ENCODE peak calls at places on chromosomes 3 and 15, in ten cellular contexts. One of them, this sample, is unnamed.

GRCh38 chr15:89611317-89611716 is 36.0 kb downstream of the TICRR start:
- DNase-seq in lung: no peak
- DNase-seq in AG04449: no peak
- DNase-seq in heart right ventricle: no peak
- DNase-seq in fibroblast of lung: no peak
- DNase-seq in epithelial cell of esophagus: no peak
- DNase-seq in choroid plexus epithelial cell: no peak
- DNase-seq in mammary epithelial cell: no peak
- DNase-seq in BJ: no peak
- DNase-seq in OCI-LY7: no peak
- DNase-seq in this sample: no peak

GRCh38 chr3:184234224-184234623 is 4.8 kb downstream of the VWA5B2 start:
- DNase-seq in lung: peak; percentile 85
- DNase-seq in AG04449: peak; percentile 9
- DNase-seq in heart right ventricle: no peak
- DNase-seq in fibroblast of lung: peak; percentile 61
- DNase-seq in epithelial cell of esophagus: peak; percentile 92
- DNase-seq in choroid plexus epithelial cell: peak; percentile 90
- DNase-seq in mammary epithelial cell: peak; percentile 89
- DNase-seq in BJ: peak; percentile 25
- DNase-seq in OCI-LY7: peak; percentile 14
- DNase-seq in this sample: no peak

GRCh38 chr3:169790687-169791429 is 17.7 kb downstream of the MYNN start:
- DNase-seq in lung: no peak
- DNase-seq in AG04449: no peak
- DNase-seq in heart right ventricle: no peak
- DNase-seq in fibroblast of lung: no peak
- DNase-seq in epithelial cell of esophagus: peak; percentile 24
- DNase-seq in choroid plexus epithelial cell: peak; percentile 25
- DNase-seq in mammary epithelial cell: no peak
- DNase-seq in BJ: no peak
- DNase-seq in OCI-LY7: no peak
- DNase-seq in this sample: no peak

GRCh38 chr15:41115088-41115651 is 910 bp downstream of the INO80 start:
- DNase-seq in lung: no peak
- DNase-seq in AG04449: no peak
- DNase-seq in heart right ventricle: no peak
- DNase-seq in fibroblast of lung: peak; percentile 28
- DNase-seq in epithelial cell of esophagus: peak; percentile 69
- DNase-seq in choroid plexus epithelial cell: peak; percentile 72
- DNase-seq in mammary epithelial cell: no peak
- DNase-seq in BJ: no peak
- DNase-seq in OCI-LY7: no peak
- DNase-seq in this sample: peak; percentile 8

GRCh38 chr15:78425643-78426042 is 12.4 kb upstream of the IREB2 start:
- DNase-seq in lung: no peak
- DNase-seq in AG04449: no peak
- DNase-seq in heart right ventricle: no peak
- DNase-seq in fibroblast of lung: no peak
- DNase-seq in epithelial cell of esophagus: no peak
- DNase-seq in choroid plexus epithelial cell: no peak
- DNase-seq in mammary epithelial cell: no peak
- DNase-seq in BJ: no peak
- DNase-seq in OCI-LY7: no peak
- DNase-seq in this sample: no peak

GRCh38 chr15:77107531-77108355 is 36.8 kb upstream of the TSPAN3 start:
- DNase-seq in lung: peak; percentile 37
- DNase-seq in AG04449: no peak
- DNase-seq in heart right ventricle: peak; percentile 51
- DNase-seq in fibroblast of lung: peak; percentile 68
- DNase-seq in epithelial cell of esophagus: peak; percentile 51
- DNase-seq in choroid plexus epithelial cell: peak; percentile 87
- DNase-seq in mammary epithelial cell: no peak
- DNase-seq in BJ: no peak
- DNase-seq in OCI-LY7: peak; percentile 57
- DNase-seq in this sample: no peak

GRCh38 chr3:162211470-162211869 is 714.9 kb downstream of the OTOL1 start:
- DNase-seq in lung: no peak
- DNase-seq in AG04449: no peak
- DNase-seq in heart right ventricle: no peak
- DNase-seq in fibroblast of lung: no peak
- DNase-seq in epithelial cell of esophagus: no peak
- DNase-seq in choroid plexus epithelial cell: no peak
- DNase-seq in mammary epithelial cell: no peak
- DNase-seq in BJ: peak; percentile 27
- DNase-seq in OCI-LY7: no peak
- DNase-seq in this sample: no peak

GRCh38 chr15:50487287-50487686 is 59.2 kb downstream of the USP50 start:
- DNase-seq in lung: no peak
- DNase-seq in AG04449: no peak
- DNase-seq in heart right ventricle: no peak
- DNase-seq in fibroblast of lung: no peak
- DNase-seq in epithelial cell of esophagus: no peak
- DNase-seq in choroid plexus epithelial cell: no peak
- DNase-seq in mammary epithelial cell: no peak
- DNase-seq in BJ: no peak
- DNase-seq in OCI-LY7: no peak
- DNase-seq in this sample: no peak

GRCh38 chr15:73740152-73741048 is 12.8 kb downstream of the INSYN1 start:
- DNase-seq in lung: no peak
- DNase-seq in AG04449: no peak
- DNase-seq in heart right ventricle: no peak
- DNase-seq in fibroblast of lung: no peak
- DNase-seq in epithelial cell of esophagus: no peak
- DNase-seq in choroid plexus epithelial cell: no peak
- DNase-seq in mammary epithelial cell: no peak
- DNase-seq in BJ: no peak
- DNase-seq in OCI-LY7: no peak
- DNase-seq in this sample: no peak

GRCh38 chr3:27423463-27423862 is 54.3 kb upstream of the NEK10 start:
- DNase-seq in lung: no peak
- DNase-seq in AG04449: peak; percentile 40
- DNase-seq in heart right ventricle: no peak
- DNase-seq in fibroblast of lung: peak; percentile 53
- DNase-seq in epithelial cell of esophagus: peak; percentile 56
- DNase-seq in choroid plexus epithelial cell: peak; percentile 83
- DNase-seq in mammary epithelial cell: peak; percentile 21
- DNase-seq in BJ: peak; percentile 26
- DNase-seq in OCI-LY7: no peak
- DNase-seq in this sample: no peak

GRCh38 chr15:31456329-31457060 is 129.9 kb downstream of the KLF13 start:
- DNase-seq in lung: no peak
- DNase-seq in AG04449: no peak
- DNase-seq in heart right ventricle: no peak
- DNase-seq in fibroblast of lung: no peak
- DNase-seq in epithelial cell of esophagus: no peak
- DNase-seq in choroid plexus epithelial cell: no peak
- DNase-seq in mammary epithelial cell: no peak
- DNase-seq in BJ: no peak
- DNase-seq in OCI-LY7: no peak
- DNase-seq in this sample: no peak

GRCh38 chr15:85412956-85413854 is 32.8 kb downstream of the AKAP13 start:
- DNase-seq in lung: peak; percentile 50
- DNase-seq in AG04449: peak; percentile 40
- DNase-seq in heart right ventricle: peak; percentile 23
- DNase-seq in fibroblast of lung: peak; percentile 81
- DNase-seq in epithelial cell of esophagus: peak; percentile 96
- DNase-seq in choroid plexus epithelial cell: peak; percentile 95
- DNase-seq in mammary epithelial cell: peak; percentile 98
- DNase-seq in BJ: no peak
- DNase-seq in OCI-LY7: peak; percentile 90
- DNase-seq in this sample: peak; percentile 72

GRCh38 chr15:76335851-76336253 is 721 bp upstream of the ISL2 start:
- DNase-seq in lung: no peak
- DNase-seq in AG04449: no peak
- DNase-seq in heart right ventricle: no peak
- DNase-seq in fibroblast of lung: peak; percentile 27
- DNase-seq in epithelial cell of esophagus: no peak
- DNase-seq in choroid plexus epithelial cell: no peak
- DNase-seq in mammary epithelial cell: no peak
- DNase-seq in BJ: no peak
- DNase-seq in OCI-LY7: peak; percentile 46
- DNase-seq in this sample: peak; percentile 44

GRCh38 chr3:194728986-194729385 is 43.3 kb downstream of the FAM43A start:
- DNase-seq in lung: no peak
- DNase-seq in AG04449: no peak
- DNase-seq in heart right ventricle: no peak
- DNase-seq in fibroblast of lung: no peak
- DNase-seq in epithelial cell of esophagus: no peak
- DNase-seq in choroid plexus epithelial cell: no peak
- DNase-seq in mammary epithelial cell: no peak
- DNase-seq in BJ: no peak
- DNase-seq in OCI-LY7: no peak
- DNase-seq in this sample: no peak

GRCh38 chr3:153484842-153485241 is 322.8 kb downstream of the RAP2B start:
- DNase-seq in lung: no peak
- DNase-seq in AG04449: no peak
- DNase-seq in heart right ventricle: no peak
- DNase-seq in fibroblast of lung: no peak
- DNase-seq in epithelial cell of esophagus: no peak
- DNase-seq in choroid plexus epithelial cell: no peak
- DNase-seq in mammary epithelial cell: no peak
- DNase-seq in BJ: no peak
- DNase-seq in OCI-LY7: no peak
- DNase-seq in this sample: no peak
- H3K4me3 ChIP-seq in lung: no peak overlapping the region
- H3K4me3 ChIP-seq in AG04449: no peak overlapping the region
- H3K4me3 ChIP-seq in heart right ventricle: no peak overlapping the region
- H3K4me3 ChIP-seq in fibroblast of lung: no peak overlapping the region
- H3K4me3 ChIP-seq in epithelial cell of esophagus: no peak overlapping the region
- H3K4me3 ChIP-seq in choroid plexus epithelial cell: no peak overlapping the region
- H3K4me3 ChIP-seq in mammary epithelial cell: no peak overlapping the region
- H3K4me3 ChIP-seq in BJ: no peak overlapping the region
- H3K4me3 ChIP-seq in OCI-LY7: no peak overlapping the region
- H3K4me3 ChIP-seq in this sample: no peak overlapping the region

GRCh38 chr3:87792193-87792531 is 266.6 kb downstream of the CGGBP1 start:
- DNase-seq in lung: no peak
- DNase-seq in AG04449: no peak
- DNase-seq in heart right ventricle: no peak
- DNase-seq in fibroblast of lung: no peak
- DNase-seq in epithelial cell of esophagus: no peak
- DNase-seq in choroid plexus epithelial cell: no peak
- DNase-seq in mammary epithelial cell: no peak
- DNase-seq in BJ: no peak
- DNase-seq in OCI-LY7: no peak
- DNase-seq in this sample: no peak
- H3K4me3 ChIP-seq in lung: peak overlapping the region; percentile 48
- H3K4me3 ChIP-seq in AG04449: no peak overlapping the region
- H3K4me3 ChIP-seq in heart right ventricle: peak overlapping the region; percentile 21
- H3K4me3 ChIP-seq in fibroblast of lung: no peak overlapping the region
- H3K4me3 ChIP-seq in epithelial cell of esophagus: no peak overlapping the region
- H3K4me3 ChIP-seq in choroid plexus epithelial cell: peak overlapping the region; percentile 59
- H3K4me3 ChIP-seq in mammary epithelial cell: no peak overlapping the region
- H3K4me3 ChIP-seq in BJ: no peak overlapping the region
- H3K4me3 ChIP-seq in OCI-LY7: no peak overlapping the region
- H3K4me3 ChIP-seq in this sample: no peak overlapping the region

DNA sequence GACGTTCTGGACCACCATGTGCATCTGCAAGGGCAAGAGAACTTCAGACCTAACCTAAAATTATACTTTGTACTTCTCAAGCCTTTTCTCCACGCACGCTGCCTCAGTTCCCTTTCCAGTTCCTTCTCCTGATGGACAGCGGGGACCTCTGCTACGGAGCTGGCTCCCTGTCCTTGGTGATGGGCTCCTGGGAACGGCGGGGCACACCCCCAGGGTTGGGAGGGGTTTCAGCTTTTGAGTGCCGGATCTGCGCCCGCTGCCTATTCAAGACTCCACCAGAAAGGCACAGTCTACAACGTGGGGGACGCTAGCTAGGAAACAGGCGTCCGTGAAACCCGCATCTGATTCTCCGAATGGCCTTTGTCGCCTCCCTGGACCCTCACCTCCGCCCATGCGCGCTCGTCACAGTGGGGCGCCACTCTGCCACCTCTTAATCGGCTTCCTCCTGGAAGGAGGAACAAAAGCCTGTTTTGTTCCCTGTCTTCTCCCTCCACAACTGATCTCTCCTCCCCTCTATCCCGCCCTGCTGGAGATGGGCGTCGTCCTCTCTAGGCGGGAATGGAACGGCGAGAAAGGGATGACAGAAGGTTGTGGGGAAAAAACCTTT is 2.2 kb downstream of the GPR149 start:
- DNase-seq in lung: no peak
- DNase-seq in AG04449: no peak
- DNase-seq in heart right ventricle: no peak
- DNase-seq in fibroblast of lung: no peak
- DNase-seq in epithelial cell of esophagus: no peak
- DNase-seq in choroid plexus epithelial cell: no peak
- DNase-seq in mammary epithelial cell: no peak
- DNase-seq in BJ: no peak
- DNase-seq in OCI-LY7: no peak
- DNase-seq in this sample: no peak
- H3K4me3 ChIP-seq in lung: no peak overlapping the region
- H3K4me3 ChIP-seq in AG04449: no peak overlapping the region
- H3K4me3 ChIP-seq in heart right ventricle: no peak overlapping the region
- H3K4me3 ChIP-seq in fibroblast of lung: peak overlapping the region; percentile 26
- H3K4me3 ChIP-seq in epithelial cell of esophagus: no peak overlapping the region
- H3K4me3 ChIP-seq in choroid plexus epithelial cell: no peak overlapping the region
- H3K4me3 ChIP-seq in mammary epithelial cell: no peak overlapping the region
- H3K4me3 ChIP-seq in BJ: no peak overlapping the region
- H3K4me3 ChIP-seq in OCI-LY7: no peak overlapping the region
- H3K4me3 ChIP-seq in this sample: no peak overlapping the region

GRCh38 chr3:105846809-105847208 is 22.0 kb downstream of the CBLB start:
- DNase-seq in lung: no peak
- DNase-seq in AG04449: no peak
- DNase-seq in heart right ventricle: no peak
- DNase-seq in fibroblast of lung: no peak
- DNase-seq in epithelial cell of esophagus: no peak
- DNase-seq in choroid plexus epithelial cell: no peak
- DNase-seq in mammary epithelial cell: no peak
- DNase-seq in BJ: no peak
- DNase-seq in OCI-LY7: no peak
- DNase-seq in this sample: no peak

GRCh38 chr3:105847452-105847851 is 21.4 kb downstream of the CBLB start:
- DNase-seq in lung: no peak
- DNase-seq in AG04449: no peak
- DNase-seq in heart right ventricle: no peak
- DNase-seq in fibroblast of lung: no peak
- DNase-seq in epithelial cell of esophagus: no peak
- DNase-seq in choroid plexus epithelial cell: no peak
- DNase-seq in mammary epithelial cell: no peak
- DNase-seq in BJ: no peak
- DNase-seq in OCI-LY7: no peak
- DNase-seq in this sample: no peak

GRCh38 chr3:105844713-105845112 is 24.1 kb downstream of the CBLB start:
- DNase-seq in lung: no peak
- DNase-seq in AG04449: no peak
- DNase-seq in heart right ventricle: no peak
- DNase-seq in fibroblast of lung: no peak
- DNase-seq in epithelial cell of esophagus: no peak
- DNase-seq in choroid plexus epithelial cell: no peak
- DNase-seq in mammary epithelial cell: no peak
- DNase-seq in BJ: no peak
- DNase-seq in OCI-LY7: no peak
- DNase-seq in this sample: no peak

GRCh38 chr3:105843895-105844500 is 24.8 kb downstream of the CBLB start:
- DNase-seq in lung: no peak
- DNase-seq in AG04449: no peak
- DNase-seq in heart right ventricle: no peak
- DNase-seq in fibroblast of lung: no peak
- DNase-seq in epithelial cell of esophagus: no peak
- DNase-seq in choroid plexus epithelial cell: peak; percentile 72
- DNase-seq in mammary epithelial cell: no peak
- DNase-seq in BJ: no peak
- DNase-seq in OCI-LY7: no peak
- DNase-seq in this sample: no peak

GRCh38 chr3:105845488-105845887 is 23.3 kb downstream of the CBLB start:
- DNase-seq in lung: no peak
- DNase-seq in AG04449: no peak
- DNase-seq in heart right ventricle: no peak
- DNase-seq in fibroblast of lung: no peak
- DNase-seq in epithelial cell of esophagus: no peak
- DNase-seq in choroid plexus epithelial cell: no peak
- DNase-seq in mammary epithelial cell: peak; percentile 37
- DNase-seq in BJ: no peak
- DNase-seq in OCI-LY7: no peak
- DNase-seq in this sample: no peak
- H3K4me3 ChIP-seq in lung: no peak overlapping the region
- H3K4me3 ChIP-seq in AG04449: no peak overlapping the region
- H3K4me3 ChIP-seq in heart right ventricle: no peak overlapping the region
- H3K4me3 ChIP-seq in fibroblast of lung: no peak overlapping the region
- H3K4me3 ChIP-seq in epithelial cell of esophagus: no peak overlapping the region
- H3K4me3 ChIP-seq in choroid plexus epithelial cell: no peak overlapping the region
- H3K4me3 ChIP-seq in mammary epithelial cell: no peak overlapping the region
- H3K4me3 ChIP-seq in BJ: no peak overlapping the region
- H3K4me3 ChIP-seq in OCI-LY7: no peak overlapping the region
- H3K4me3 ChIP-seq in this sample: no peak overlapping the region

This sample was measured in GM06990.